ENCODE peak calls at places on chromosomes 5 and 9, in four cellular contexts. V is H9, K is mucosa of descending colon, R is suprapubic skin. X is an unnamed sample.

GRCh38 chr9:116737137-116737546 is 50.0 kb downstream of the TRIM32 start:
- DNase-seq in V (peak; percentile 94), K (peak; percentile 86), R (peak; percentile 83), X (peak; percentile 79)

GRCh38 chr9:26462213-26462612 is 430.4 kb downstream of the CAAP1 start:
- DNase-seq in V (no peak), K (no peak), R (no peak), X (no peak)

GRCh38 chr5:137737349-137738256 is 1.7 kb upstream of the KLHL3 start:
- DNase-seq in V (no peak), K (peak; percentile 52), R (no peak), X (peak; percentile 21)

GRCh38 chr5:54217826-54218503 is 92.4 kb downstream of the ARL15 start:
- DNase-seq in V (no peak), K (peak; percentile 70), R (no peak), X (peak; percentile 72)

GRCh38 chr5:137649228-137649890 is 86.5 kb downstream of the KLHL3 start:
- DNase-seq in V (no peak), K (peak; percentile 11), R (no peak), X (peak; percentile 61)

GRCh38 chr9:114366334-114367128 is 21.3 kb downstream of the AKNA start:
- DNase-seq in V (no peak), K (no peak), R (no peak), X (peak; percentile 43)

GRCh38 chr5:167167191-167167590 is 1124.3 kb upstream of the WWC1 start:
- DNase-seq in V (no peak), K (no peak), R (no peak), X (no peak)

GRCh38 chr5:125894383-125894782 is 528.8 kb upstream of the GRAMD2B start:
- DNase-seq in V (no peak), K (no peak), R (no peak), X (no peak)

GRCh38 chr5:90747693-90748092 is 189.1 kb downstream of the ADGRV1 start:
- DNase-seq in V (no peak), K (no peak), R (no peak), X (no peak)

GRCh38 chr9:110029422-110029814 is 178.5 kb downstream of the C9orf152 start:
- DNase-seq in V (no peak), K (no peak), R (no peak), X (peak; percentile 79)

GRCh38 chr9:127883959-127884358 is 6.5 kb upstream of the AK1 start:
- DNase-seq in V (no peak), K (no peak), R (no peak), X (no peak)

GRCh38 chr9:89037891-89038290 is 46.6 kb downstream of the S1PR3 start:
- DNase-seq in V (no peak), K (no peak), R (no peak), X (no peak)

GRCh38 chr5:78738104-78738503 is 89.5 kb upstream of the LHFPL2 start:
- DNase-seq in V (no peak), K (no peak), R (no peak), X (no peak)

DNA sequence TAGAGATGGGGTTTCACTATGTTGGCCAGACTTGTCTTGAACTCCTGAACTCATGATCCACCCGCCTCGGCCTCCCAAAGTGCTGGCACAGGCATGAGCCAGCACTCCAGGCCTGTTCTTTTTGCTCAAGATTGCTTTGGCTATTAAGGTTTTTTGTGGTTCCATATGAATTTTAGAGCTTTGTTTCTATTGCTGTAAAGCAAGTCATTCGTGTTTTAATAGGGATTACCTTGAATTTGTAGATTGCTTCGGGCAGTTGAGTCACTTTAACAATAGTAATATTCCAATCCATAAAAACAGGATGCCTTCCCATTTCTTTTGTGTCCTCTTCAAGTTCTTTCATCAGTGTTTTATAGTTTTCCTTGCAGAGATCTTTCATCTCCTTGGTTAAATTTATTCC is 22.1 kb downstream of the C6 start:
- DNase-seq in V (no peak), K (no peak), R (no peak), X (no peak)
- H3K4me1 ChIP-seq in V (no peaks in the 10 kb centered on the region), K (peaks cover 14% of the 10 kb centered on the region), R (peaks cover 2% of the 10 kb centered on the region), X (no peaks in the 10 kb centered on the region)

GRCh38 chr5:96120120-96120519 is 158.5 kb upstream of the ELL2 start:
- DNase-seq in V (no peak), K (no peak), R (no peak), X (no peak)

GRCh38 chr5:96125335-96125891 is 163.8 kb upstream of the ELL2 start:
- DNase-seq in V (no peak), K (no peak), R (no peak), X (no peak)

GRCh38 chr5:96121362-96121761 is 159.7 kb upstream of the ELL2 start:
- DNase-seq in V (no peak), K (no peak), R (no peak), X (no peak)

GRCh38 chr5:96124589-96124988 is 162.9 kb upstream of the ELL2 start:
- DNase-seq in V (no peak), K (no peak), R (no peak), X (no peak)

GRCh38 chr5:96123418-96123817 is 161.8 kb upstream of the ELL2 start:
- DNase-seq in V (no peak), K (no peak), R (no peak), X (no peak)
- H3K4me1 ChIP-seq in V (no peaks in the 10 kb centered on the region), K (peaks cover 6% of the 10 kb centered on the region), R (peaks cover 8% of the 10 kb centered on the region), X (no peaks in the 10 kb centered on the region)

GRCh38 chr9:121183666-121184423 is 17.8 kb downstream of the RAB14 start:
- DNase-seq in V (no peak), K (no peak), R (no peak), X (no peak)
- H3K4me1 ChIP-seq in V (no peaks in the 10 kb centered on the region), K (peaks cover 4% of the 10 kb centered on the region), R (peaks cover 32% of the 10 kb centered on the region), X (peaks cover 2% of the 10 kb centered on the region)

DNA sequence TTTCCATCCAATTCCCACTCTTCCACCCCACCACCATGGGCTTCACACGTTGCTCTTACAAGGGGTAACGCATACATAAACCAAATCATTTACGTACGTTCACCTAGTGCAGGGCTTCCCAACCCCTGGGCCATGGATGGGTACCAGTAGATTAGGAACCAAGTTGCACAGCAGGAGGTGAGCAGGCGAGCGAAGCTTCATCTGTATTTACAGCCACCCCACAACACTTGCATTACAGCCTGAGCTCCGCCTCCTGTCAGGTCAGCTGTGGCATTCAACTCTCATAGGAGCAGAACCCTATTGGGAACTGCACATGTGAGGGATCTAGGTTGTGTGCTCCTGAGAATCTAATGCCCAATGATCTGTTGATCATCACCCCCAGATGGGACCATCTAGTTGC is 82.3 kb downstream of the CEMIP2 start:
- DNase-seq in V (no peak), K (no peak), R (no peak), X (no peak)
- H3K4me1 ChIP-seq in V (no peaks in the 10 kb centered on the region), K (peaks cover 22% of the 10 kb centered on the region), R (peaks cover 10% of the 10 kb centered on the region), X (peaks cover 1% of the 10 kb centered on the region)

GRCh38 chr5:141504216-141504615 is 15.3 kb downstream of the PCDHGC5 start:
- DNase-seq in V (no peak), K (no peak), R (no peak), X (no peak)

GRCh38 chr5:141506381-141507155 is 17.7 kb downstream of the PCDHGC5 start:
- DNase-seq in V (no peak), K (no peak), R (no peak), X (no peak)

GRCh38 chr5:141503699-141504098 is 14.8 kb downstream of the PCDHGC5 start:
- DNase-seq in V (no peak), K (no peak), R (no peak), X (no peak)

GRCh38 chr5:141507387-141508091 is 18.7 kb downstream of the PCDHGC5 start:
- DNase-seq in V (no peak), K (no peak), R (no peak), X (no peak)

DNA sequence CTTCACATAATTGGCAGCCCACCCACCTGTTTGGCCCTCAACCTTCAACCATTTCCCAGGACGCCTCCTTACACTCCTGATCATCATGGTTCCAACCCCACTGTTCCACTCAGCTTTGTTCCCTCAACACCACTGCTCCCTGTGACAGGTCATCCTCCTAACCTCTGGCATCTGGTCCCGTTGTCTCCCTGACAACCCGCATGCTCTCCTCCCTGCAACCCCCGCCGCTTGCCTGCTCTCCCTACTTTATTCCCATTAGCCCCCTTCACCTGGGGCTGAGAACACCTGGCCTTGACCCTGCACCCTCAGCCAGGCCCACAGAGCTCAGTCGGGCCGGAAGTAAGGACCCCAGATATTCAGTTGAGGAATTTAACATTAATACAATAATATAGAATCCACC is 12.9 kb downstream of the PCDHGC5 start:
- DNase-seq in V (no peak), K (no peak), R (no peak), X (no peak)
- H3K4me1 ChIP-seq in V (no peaks in the 10 kb centered on the region), K (no peaks in the 10 kb centered on the region), R (peaks cover 3% of the 10 kb centered on the region), X (no peaks in the 10 kb centered on the region)

X was measured in small intestine.